ENCODE peak calls at places on chromosomes 3 and 15, in nine cellular contexts. T is NCI-H146; H is GM04503; K is NCI-H748 treated with DMSO at 0.1 percent for 48 hours; D is stimulated activated CD4-positive, alpha-beta T cell treated with anti-CD3 and anti-CD28 coated beads, Interleukin-1b, Interleukin-23, amount 100 ng/mL, for 24 hours; I is fibroblast of the aortic adventitia; X is activated CD8-positive, alpha-beta memory T cell treated with anti-CD3 and anti-CD28 coated beads for 48 hours; L is cardiac muscle cell; V is stimulated activated CD8-positive, alpha-beta memory T cell treated with anti-CD3 and anti-CD28 coated beads, Interleukin-7, amount 100 ng/mL, for 4 hours. N is an unnamed sample.

GRCh38 chr3:101676219-101676764 is 640 bp downstream of the ZBTB11 start:
- DNase-seq in H (peak; percentile 71), I (peak; percentile 92), X (peak; percentile 82), V (peak; percentile 88), L (peak; percentile 98), D (peak; percentile 97), K (no peak), T (no peak), N (no peak)

GRCh38 chr3:84960581-84960980 is 1.8 kb downstream of the CADM2 start:
- DNase-seq in K (peak; percentile 16), X (no peak), T (peak; percentile 18), I (no peak), D (no peak), L (no peak), V (no peak), H (no peak), N (no peak)

GRCh38 chr3:187264946-187265345 is 26.6 kb downstream of the MASP1 start:
- DNase-seq in H (no peak), I (peak; percentile 27), D (no peak), T (no peak), V (no peak), K (no peak), X (no peak), L (no peak), N (no peak)

GRCh38 chr3:13515036-13515435 is 33.9 kb upstream of the FBLN2 start:
- DNase-seq in H (no peak), I (no peak), D (no peak), L (no peak), T (no peak), V (no peak), X (no peak), K (no peak), N (no peak)

GRCh38 chr3:106130384-106131084 is 261.7 kb upstream of the CBLB start:
- DNase-seq in L (peak; percentile 91), H (no peak), T (no peak), X (no peak), D (no peak), I (peak; percentile 87), K (no peak), V (no peak), N (no peak)

GRCh38 chr3:6035626-6036025 is 825.3 kb upstream of the GRM7 start:
- DNase-seq in T (no peak), D (no peak), V (no peak), K (no peak), H (no peak), I (no peak), X (no peak), L (no peak), N (no peak)

GRCh38 chr3:127757979-127758378 is 64.3 kb downstream of the MGLL start:
- DNase-seq in H (no peak), I (no peak), L (no peak), X (no peak), V (no peak), K (no peak), T (no peak), D (no peak), N (no peak)

GRCh38 chr3:134149286-134149685 is 101.4 kb downstream of the RYK start:
- DNase-seq in T (no peak), L (no peak), V (no peak), K (no peak), I (peak; percentile 12), D (no peak), H (peak; percentile 23), X (no peak), N (no peak)

GRCh38 chr3:163951397-163951987 is 1126.8 kb downstream of the SI start:
- DNase-seq in H (no peak), V (no peak), T (no peak), D (no peak), L (no peak), X (no peak), K (peak; percentile 2), I (no peak), N (no peak)

GRCh38 chr15:83747050-83747717 is 93.3 kb downstream of the ADAMTSL3 start:
- DNase-seq in X (no peak), K (no peak), L (peak; percentile 84), I (peak; percentile 79), D (no peak), H (no peak), V (no peak), T (no peak), N (no peak)

GRCh38 chr3:182704926-182705325 is 88.4 kb upstream of the ATP11B start:
- DNase-seq in L (no peak), X (no peak), V (no peak), T (peak; percentile 24), I (no peak), H (no peak), D (no peak), K (no peak), N (no peak)

GRCh38 chr3:136989781-136990524 is 32.2 kb downstream of the IL20RB start:
- DNase-seq in I (no peak), X (no peak), K (no peak), D (no peak), L (no peak), H (no peak), V (no peak), T (no peak), N (no peak)

GRCh38 chr3:185954366-185954723 is 16.5 kb upstream of the TRA2B start:
- DNase-seq in V (no peak), T (no peak), H (no peak), I (no peak), L (no peak), D (no peak), K (no peak), X (no peak), N (no peak)

GRCh38 chr15:51104512-51104911 is 9.8 kb upstream of the TNFAIP8L3 start:
- DNase-seq in T (no peak), I (peak; percentile 97), D (no peak), V (no peak), X (no peak), L (peak; percentile 79), H (peak; percentile 54), K (no peak), N (no peak)

GRCh38 chr15:37819191-37819590 is 115.2 kb upstream of the TMCO5A start:
- DNase-seq in X (no peak), D (no peak), T (no peak), I (peak; percentile 51), V (no peak), L (peak; percentile 50), H (peak; percentile 7), K (no peak), N (no peak)

GRCh38 chr3:138334608-138335007 is 5.0 kb upstream of the NME9 start:
- DNase-seq in V (no peak), H (no peak), L (no peak), K (no peak), I (no peak), X (no peak), T (no peak), D (no peak), N (no peak)

GRCh38 chr3:51962854-51963530 is 4.3 kb downstream of the PCBP4 start:
- DNase-seq in V (no peak), X (no peak), L (no peak), T (no peak), D (no peak), K (no peak), I (peak; percentile 38), H (no peak), N (no peak)

GRCh38 chr3:66432767-66433521 is 67.9 kb downstream of the LRIG1 start:
- DNase-seq in K (no peak), I (no peak), X (no peak), L (no peak), T (no peak), D (no peak), V (no peak), H (no peak), N (no peak)

GRCh38 chr3:35710554-35710953 is 71.2 kb downstream of the ARPP21 start:
- DNase-seq in T (no peak), V (no peak), H (no peak), L (no peak), D (no peak), K (no peak), X (no peak), I (no peak), N (no peak)

GRCh38 chr3:141257971-141258370 is 26.3 kb downstream of the PXYLP1 start:
- DNase-seq in H (no peak), X (no peak), I (no peak), T (no peak), D (no peak), V (no peak), K (no peak), L (no peak), N (no peak)

GRCh38 chr3:46883252-46884185 is 6.0 kb downstream of the PTH1R start:
- DNase-seq in I (peak; percentile 14), K (no peak), D (no peak), X (no peak), V (no peak), T (peak; percentile 15), H (no peak), L (peak; percentile 63), N (no peak)

GRCh38 chr3:47440131-47440530 is 35.6 kb downstream of the SCAP start:
- DNase-seq in K (no peak), I (no peak), L (peak; percentile 37), D (no peak), H (no peak), T (no peak), V (no peak), X (no peak), N (no peak)

GRCh38 chr3:61438253-61439115 is 122.9 kb upstream of the PTPRG start:
- DNase-seq in K (no peak), T (peak; percentile 34), X (no peak), L (no peak), D (no peak), H (no peak), V (no peak), I (no peak), N (no peak)

GRCh38 chr3:127819086-127819485 is 3.2 kb downstream of the MGLL start:
- DNase-seq in H (no peak), D (no peak), L (no peak), I (no peak), K (no peak), X (no peak), V (no peak), T (peak; percentile 45), N (no peak)

GRCh38 chr15:99986297-99987118 is 253.3 kb upstream of the LYSMD4 start:
- DNase-seq in D (no peak), T (no peak), K (no peak), X (no peak), I (no peak), H (no peak), V (no peak), L (peak; percentile 55), N (no peak)

GRCh38 chr3:129352045-129352444 is 73.4 kb downstream of the HMCES start:
- DNase-seq in I (no peak), X (no peak), D (no peak), K (no peak), H (no peak), T (no peak), L (no peak), V (no peak), N (no peak)

GRCh38 chr3:9623148-9623547 is 26.2 kb upstream of the MTMR14 start:
- DNase-seq in H (no peak), D (no peak), X (no peak), I (no peak), L (no peak), V (no peak), T (no peak), K (no peak), N (no peak)

GRCh38 chr15:31482122-31482922 is 155.7 kb downstream of the KLF13 start:
- DNase-seq in K (no peak), H (no peak), I (no peak), T (no peak), V (no peak), L (no peak), D (no peak), X (no peak), N (no peak)

GRCh38 chr15:96088592-96088991 is 241.9 kb upstream of the NR2F2 start:
- DNase-seq in I (no peak), L (no peak), T (no peak), V (no peak), K (no peak), H (no peak), X (no peak), D (no peak), N (no peak)

GRCh38 chr3:174441588-174442316 is 417.4 kb upstream of the NAALADL2 start:
- DNase-seq in D (no peak), T (peak; percentile 73), X (no peak), V (no peak), K (peak; percentile 67), L (peak; percentile 45), H (no peak), I (peak; percentile 95), N (no peak)

GRCh38 chr15:46280753-46281521 is 646.1 kb downstream of the SQOR start:
- DNase-seq in H (no peak), D (no peak), V (no peak), K (peak; percentile 70), X (no peak), I (no peak), T (peak; percentile 84), L (no peak), N (no peak)